ENCODE peak calls at places on chromosome 16, in five cellular contexts. H, S, X, W and E are unnamed samples.

GRCh38 chr16:66549284-66550131 is at the start of gene TK2:
- DNase-seq in H (no peak), S (peak; percentile 53), X (peak; percentile 33), W (peak; percentile 88), E (peak; percentile 53)

GRCh38 chr16:57341441-57342303 is 16.9 kb upstream of the CCL22 start:
- DNase-seq in H (peak; percentile 100), S (peak; percentile 95), X (no peak), W (no peak), E (no peak)

GRCh38 chr16:81740163-81740562 is 38.9 kb upstream of the PLCG2 start:
- DNase-seq in H (no peak), S (no peak), X (no peak), W (peak; percentile 55), E (no peak)

GRCh38 chr16:24491721-24492120 is 47.6 kb upstream of the RBBP6 start:
- DNase-seq in H (no peak), S (peak; percentile 57), X (no peak), W (no peak), E (no peak)

GRCh38 chr16:30813821-30814189 is 26.8 kb upstream of the ZNF629 start:
- DNase-seq in H (no peak), S (no peak), X (no peak), W (no peak), E (no peak)

GRCh38 chr16:88900653-88901052 is 34.2 kb upstream of the PABPN1L start:
- DNase-seq in H (no peak), S (no peak), X (no peak), W (no peak), E (no peak)

GRCh38 chr16:77223184-77223583 is 24.0 kb downstream of the SYCE1L start:
- DNase-seq in H (no peak), S (no peak), X (no peak), W (peak; percentile 40), E (no peak)

GRCh38 chr16:69106491-69107291 is 1.2 kb downstream of the HAS3 start:
- DNase-seq in H (no peak), S (no peak), X (no peak), W (no peak), E (no peak)

GRCh38 chr16:75225092-75225491 is 6.3 kb downstream of the CTRB1 start:
- DNase-seq in H (peak; percentile 28), S (no peak), X (no peak), W (no peak), E (no peak)

GRCh38 chr16:50839920-50840729 is 98.2 kb downstream of the CYLD start:
- DNase-seq in H (no peak), S (no peak), X (no peak), W (peak; percentile 19), E (no peak)

GRCh38 chr16:49620158-49620867 is 235.6 kb downstream of the ZNF423 start:
- DNase-seq in H (no peak), S (peak; percentile 17), X (peak; percentile 85), W (peak; percentile 86), E (peak; percentile 12)

GRCh38 chr16:10883004-10883403 is 6.0 kb downstream of the CIITA start:
- DNase-seq in H (peak; percentile 75), S (no peak), X (no peak), W (no peak), E (no peak)

GRCh38 chr16:590165-590874 is 454 bp downstream of the RAB40C start:
- DNase-seq in H (no peak), S (no peak), X (no peak), W (no peak), E (no peak)
- TF ChIP-seq CTCF in H (no peak), S (no peak), X (peak; percentile 26), W (no peak), E (no peak)

GRCh38 chr16:71894229-71894920 is 956 bp upstream of the IST1 start:
- DNase-seq in H (peak; percentile 76), S (peak; percentile 52), X (peak; percentile 69), W (peak; percentile 86), E (peak; percentile 28)
- TF ChIP-seq CTCF in H (peak; percentile 24), S (peak; percentile 45), X (no peak), W (peak; percentile 11), E (no peak)

GRCh38 chr16:28151180-28151579 is 60.6 kb downstream of the XPO6 start:
- DNase-seq in H (no peak), S (no peak), X (no peak), W (no peak), E (no peak)
- TF ChIP-seq CTCF in H (no peak), S (no peak), X (no peak), W (no peak), E (no peak)

DNA sequence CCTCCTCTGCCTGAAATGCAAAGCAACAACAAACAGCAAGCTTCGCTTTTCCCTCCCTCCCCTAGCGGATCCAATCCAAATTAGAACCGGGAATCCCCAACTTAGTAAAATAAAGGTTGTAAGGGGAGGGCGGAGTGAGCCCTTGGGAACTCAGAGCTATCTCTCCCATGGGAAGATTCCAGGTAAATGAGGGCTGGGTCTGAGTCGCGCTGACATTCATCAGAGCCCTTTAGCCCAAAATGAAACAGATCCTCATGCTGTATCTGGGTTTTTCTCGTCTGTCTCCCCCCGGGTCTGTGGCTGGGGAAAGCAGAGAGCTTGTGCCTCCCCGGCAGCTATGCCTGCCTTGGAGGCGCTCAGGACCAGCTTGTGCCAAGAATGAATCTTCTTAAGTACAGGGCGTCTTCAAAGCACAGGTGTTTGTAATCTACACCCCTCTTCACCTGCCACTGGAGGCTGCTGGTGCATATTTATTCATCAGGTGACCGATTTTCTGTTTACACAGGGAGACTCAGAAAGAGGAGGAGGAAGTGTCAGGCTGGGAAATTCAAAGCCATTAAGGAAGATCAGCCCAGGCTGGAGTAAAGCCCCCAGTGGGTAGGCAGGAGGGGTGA is 55.0 kb upstream of the GSE1 start:
- DNase-seq in H (peak; percentile 94), S (no peak), X (no peak), W (no peak), E (no peak)
- TF ChIP-seq CTCF in H (no peak), S (no peak), X (no peak), W (no peak), E (no peak)

GRCh38 chr16:72946474-72947194 is 101.3 kb downstream of the ZFHX3 start:
- DNase-seq in H (no peak), S (no peak), X (peak; percentile 73), W (no peak), E (no peak)
- TF ChIP-seq CTCF in H (no peak), S (no peak), X (no peak), W (no peak), E (no peak)

DNA sequence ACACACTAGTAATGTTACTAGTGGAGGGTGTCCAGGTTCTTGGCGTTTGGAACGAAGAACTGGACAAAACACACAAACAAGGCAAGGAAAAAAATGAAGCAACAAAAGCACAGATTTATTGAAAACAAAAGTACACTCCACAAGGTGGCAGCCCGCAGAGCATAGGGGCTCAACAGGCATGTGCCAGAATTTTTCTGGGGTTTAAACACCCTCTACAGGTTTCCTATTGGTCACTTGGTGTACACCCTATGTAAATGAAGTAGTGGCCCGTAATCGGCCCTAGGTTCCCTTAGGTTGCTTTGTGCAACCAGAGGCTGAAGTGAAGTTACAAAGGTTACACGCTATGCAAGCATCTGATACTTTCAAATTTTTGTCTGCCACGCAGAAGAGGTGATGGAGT is 8.1 kb downstream of the OR2C1 start:
- DNase-seq in H (no peak), S (no peak), X (no peak), W (peak; percentile 49), E (no peak)
- TF ChIP-seq CTCF in H (no peak), S (no peak), X (no peak), W (no peak), E (no peak)

GRCh38 chr16:73013974-73014373 is 34.0 kb downstream of the ZFHX3 start:
- DNase-seq in H (no peak), S (no peak), X (no peak), W (no peak), E (no peak)

GRCh38 chr16:73014768-73015167 is 33.2 kb downstream of the ZFHX3 start:
- DNase-seq in H (no peak), S (no peak), X (no peak), W (no peak), E (no peak)

GRCh38 chr16:73012341-73012740 is 35.6 kb downstream of the ZFHX3 start:
- DNase-seq in H (no peak), S (no peak), X (no peak), W (no peak), E (no peak)

GRCh38 chr16:73010150-73010676 is 37.7 kb downstream of the ZFHX3 start:
- DNase-seq in H (peak; percentile 65), S (no peak), X (peak; percentile 45), W (no peak), E (no peak)

GRCh38 chr16:73011926-73012325 is 36.0 kb downstream of the ZFHX3 start:
- DNase-seq in H (no peak), S (no peak), X (no peak), W (no peak), E (no peak)
- TF ChIP-seq CTCF in H (no peak), S (peak; percentile 28), X (no peak), W (peak; percentile 9), E (no peak)

GRCh38 chr16:67562918-67563707 is 787 bp downstream of the CTCF start:
- DNase-seq in H (no peak), S (peak; percentile 33), X (no peak), W (peak; percentile 85), E (peak; percentile 64)
- TF ChIP-seq CTCF in H (no peak), S (peak; percentile 49), X (peak; percentile 4), W (peak; percentile 7), E (no peak)

GRCh38 chr16:68064791-68065365 is 20.3 kb upstream of the NFATC3 start:
- DNase-seq in H (no peak), S (peak; percentile 87), X (peak; percentile 54), W (peak; percentile 80), E (peak; percentile 64)
- TF ChIP-seq CTCF in H (peak; percentile 84), S (peak; percentile 87), X (peak; percentile 60), W (peak; percentile 91), E (peak; percentile 83)

DNA sequence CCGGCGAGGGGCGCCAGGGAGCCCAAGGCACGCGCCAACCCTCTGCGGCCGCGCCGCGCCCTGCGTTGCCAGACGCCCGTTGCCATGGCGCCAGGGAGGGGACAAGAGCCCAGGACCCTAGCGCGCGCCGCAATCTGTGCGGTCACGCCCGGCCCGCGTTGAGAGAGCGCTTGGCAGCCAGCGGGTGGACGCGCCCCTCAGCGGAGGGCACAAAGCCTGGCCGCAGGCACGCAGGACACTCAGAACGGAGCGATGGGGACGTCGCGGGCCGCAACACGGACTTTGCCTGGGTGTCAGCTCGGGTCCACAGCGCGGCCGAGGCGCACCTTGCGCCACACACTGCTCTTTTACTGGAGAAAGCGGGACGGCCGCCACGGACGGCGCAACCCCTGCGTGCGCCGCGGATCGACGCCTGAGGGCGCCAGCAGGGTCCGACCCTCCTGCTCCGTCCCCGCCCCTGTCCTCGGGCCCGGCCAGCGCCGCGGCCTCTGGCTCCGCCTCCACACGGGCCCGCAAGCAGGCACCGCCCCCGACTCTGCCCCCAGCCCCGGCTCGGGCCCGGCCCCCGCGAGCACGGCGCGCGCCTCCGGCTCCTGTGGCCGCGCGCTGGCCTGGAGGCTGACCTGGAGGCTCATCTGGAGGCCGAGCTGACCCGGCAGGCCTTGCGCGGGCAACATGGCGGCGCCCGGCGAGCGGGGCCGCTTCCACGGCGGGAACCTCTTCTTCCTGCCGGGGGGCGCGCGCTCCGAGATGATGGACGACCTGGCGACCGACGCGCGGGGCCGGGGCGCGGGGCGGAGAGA is at the start of gene GFER:
- DNase-seq in H (peak; percentile 73), S (peak; percentile 86), X (peak; percentile 85), W (peak; percentile 93), E (peak; percentile 74)
- TF ChIP-seq CTCF in H (no peak), S (peak; percentile 58), X (no peak), W (no peak), E (peak; percentile 15)